ENCODE peak calls at places on chromosomes 5 and 9, in five cellular contexts. S is stomach, M is BJ, F is GM23338, I is chondrocyte. J is an unnamed sample.

GRCh38 chr5:38347040-38347763 is 88.8 kb downstream of the EGFLAM start:
- DNase-seq in M (no peak), F (no peak), I (no peak), S (no peak), J (no peak)

GRCh38 chr9:6355728-6356127 is 27.6 kb downstream of the TPD52L3 start:
- DNase-seq in S (no peak), F (no peak), I (no peak), M (peak; percentile 11), J (no peak)

GRCh38 chr5:81164936-81165335 is 68.2 kb upstream of the CKMT2 start:
- DNase-seq in I (no peak), S (no peak), F (peak; percentile 11), M (no peak), J (no peak)

GRCh38 chr9:120710110-120710981 is 3.9 kb downstream of the MEGF9 start:
- DNase-seq in S (no peak), M (no peak), F (peak; percentile 23), I (no peak), J (no peak)

GRCh38 chr9:137194909-137195308 is 5.6 kb downstream of the TPRN start:
- DNase-seq in I (no peak), S (peak; percentile 92), F (no peak), M (no peak), J (no peak)

GRCh38 chr5:178238313-178238635 is 5.7 kb upstream of the PHYKPL start:
- DNase-seq in F (no peak), S (no peak), M (no peak), I (no peak), J (no peak)

GRCh38 chr9:34654317-34655083 is 2.5 kb downstream of the IL11RA start:
- DNase-seq in I (peak; percentile 79), M (no peak), S (peak; percentile 46), F (no peak), J (no peak)

GRCh38 chr5:107459637-107460036 is 211.1 kb downstream of the EFNA5 start:
- DNase-seq in F (no peak), I (no peak), S (no peak), M (no peak), J (no peak)

GRCh38 chr5:622946-623522 is 10.9 kb downstream of the CEP72 start:
- DNase-seq in F (no peak), I (peak; percentile 81), S (no peak), M (no peak), J (peak; percentile 13)

GRCh38 chr5:170638454-170639220 is 134.8 kb downstream of the KCNIP1 start:
- DNase-seq in S (peak; percentile 74), M (no peak), I (peak; percentile 69), F (peak; percentile 94), J (no peak)

GRCh38 chr9:32255026-32255425 is 129.4 kb upstream of the ACO1 start:
- DNase-seq in M (no peak), F (no peak), S (no peak), I (no peak), J (no peak)

GRCh38 chr9:32247173-32247572 is 137.3 kb upstream of the ACO1 start:
- DNase-seq in I (no peak), S (no peak), M (no peak), F (no peak), J (no peak)

GRCh38 chr9:32248189-32248712 is 136.2 kb upstream of the ACO1 start:
- DNase-seq in M (no peak), F (no peak), I (no peak), S (no peak), J (no peak)

GRCh38 chr9:32251539-32251938 is 132.9 kb upstream of the ACO1 start:
- DNase-seq in S (peak; percentile 41), M (no peak), F (peak; percentile 88), I (no peak), J (no peak)
- TF ChIP-seq CTCF in S (no peak), M (peak; percentile 54), F (peak; percentile 89), I (peak; percentile 86), J (peak; percentile 66)

GRCh38 chr9:97990259-97990658 is 7.1 kb downstream of the ANP32B start:
- DNase-seq in M (no peak), F (peak; percentile 18), I (no peak), S (no peak), J (no peak)
- TF ChIP-seq CTCF in M (peak; percentile 53), F (no peak), I (peak; percentile 58), S (no peak), J (no peak)

DNA sequence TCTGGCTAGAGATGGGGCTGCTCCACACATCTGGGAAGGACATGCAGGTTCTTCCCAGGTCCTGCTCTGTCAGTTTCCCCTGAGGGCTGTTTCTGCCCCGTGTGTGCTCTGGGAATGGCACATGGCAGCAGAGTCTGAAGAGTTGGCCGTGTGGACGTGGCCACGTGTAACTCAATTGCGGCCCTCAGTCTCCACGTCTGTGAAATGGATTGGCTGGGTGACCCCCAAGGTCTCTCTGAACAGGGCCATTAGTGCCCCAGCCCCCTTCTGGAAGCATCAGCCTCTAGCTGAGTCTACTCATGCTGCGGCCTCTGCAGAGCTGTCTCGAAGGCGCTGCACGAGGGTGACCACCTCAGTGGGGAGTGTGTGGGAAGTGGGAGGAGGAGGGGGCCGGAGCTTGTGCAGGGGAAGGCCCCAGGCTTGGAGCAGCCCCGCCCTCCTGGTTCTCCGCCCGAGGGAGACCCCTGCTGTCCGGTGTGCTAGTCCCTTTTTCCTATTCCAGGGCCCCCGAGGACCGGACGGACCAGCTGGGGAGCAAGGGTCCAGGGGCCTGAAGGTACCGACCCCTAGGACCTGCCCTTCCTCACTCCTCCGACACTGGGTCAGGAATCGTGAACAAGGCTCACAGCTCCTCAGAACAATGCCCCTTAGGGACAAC is 58.9 kb upstream of the ORM1 start:
- DNase-seq in I (no peak), S (no peak), F (peak; percentile 52), M (no peak), J (no peak)
- TF ChIP-seq CTCF in I (peak; percentile 74), S (no peak), F (peak; percentile 67), M (peak; percentile 37), J (no peak)

GRCh38 chr5:162607879-162608278 is 540.3 kb downstream of the GABRG2 start:
- DNase-seq in M (no peak), I (no peak), F (peak; percentile 25), S (no peak), J (no peak)
- TF ChIP-seq CTCF in M (no peak), I (peak; percentile 52), F (peak; percentile 33), S (no peak), J (no peak)

GRCh38 chr5:132371603-132371994 is 2.1 kb downstream of the SLC22A5 start:
- DNase-seq in M (no peak), I (no peak), S (no peak), F (no peak), J (no peak)

GRCh38 chr5:132372542-132372941 is 3.0 kb downstream of the SLC22A5 start:
- DNase-seq in S (no peak), I (no peak), F (no peak), M (no peak), J (no peak)

GRCh38 chr5:132369471-132370240 is at the start of gene SLC22A5:
- DNase-seq in M (no peak), S (peak; percentile 88), F (peak; percentile 90), I (peak; percentile 75), J (no peak)

GRCh38 chr5:132370241-132370820 is 821 bp downstream of the SLC22A5 start:
- DNase-seq in S (no peak), I (peak; percentile 88), F (peak; percentile 21), M (no peak), J (no peak)

GRCh38 chr5:132372122-132372521 is 2.6 kb downstream of the SLC22A5 start:
- DNase-seq in S (no peak), I (no peak), F (no peak), M (no peak), J (no peak)
- TF ChIP-seq CTCF in S (no peak), I (no peak), F (no peak), M (no peak), J (no peak)

GRCh38 chr5:109319351-109319750 is 90.4 kb downstream of the PJA2 start:
- DNase-seq in I (no peak), S (no peak), M (no peak), F (no peak), J (no peak)
- TF ChIP-seq CTCF in I (no peak), S (no peak), M (no peak), F (no peak), J (no peak)